ENCODE peak calls at places on chromosomes 4 and X, in five cellular contexts. P is IMR-90, L is H1, H is neuronal stem cell, R is mesenchymal stem cell. Q is an unnamed sample.

GRCh38 chrX:136204571-136204970 is 46.6 kb downstream of the MAP7D3 start:
- DNase-seq in P (peak; percentile 57), L (no peak), H (no peak), R (peak; percentile 90), Q (peak; percentile 76)

GRCh38 chr4:79882806-79883205 is 190.2 kb downstream of the ANTXR2 start:
- DNase-seq in P (no peak), L (no peak), H (no peak), R (no peak), Q (no peak)

GRCh38 chrX:135086197-135086854 is 34.0 kb downstream of the ETDB start:
- DNase-seq in P (peak; percentile 61), L (no peak), H (peak; percentile 29), R (peak; percentile 57), Q (peak; percentile 22)

GRCh38 chr4:153603258-153603657 is 80.8 kb upstream of the TLR2 start:
- DNase-seq in P (no peak), L (no peak), H (no peak), R (no peak), Q (no peak)

GRCh38 chr4:166422475-166422874 is 549.4 kb downstream of the TLL1 start:
- DNase-seq in P (peak; percentile 2), L (no peak), H (no peak), R (peak; percentile 24), Q (no peak)

GRCh38 chr4:57116245-57116644 is 6.1 kb upstream of the IGFBP7 start:
- DNase-seq in P (no peak), L (no peak), H (no peak), R (no peak), Q (no peak)

GRCh38 chr4:81195475-81195874 is 19.5 kb downstream of the PRKG2 start:
- DNase-seq in P (peak; percentile 38), L (no peak), H (no peak), R (no peak), Q (no peak)

GRCh38 chrX:103756736-103757135 is 19.9 kb upstream of the PLP1 start:
- DNase-seq in P (no peak), L (no peak), H (no peak), R (no peak), Q (no peak)

GRCh38 chrX:17732138-17732783 is 5.0 kb upstream of the SCML1 start:
- DNase-seq in P (peak; percentile 55), L (no peak), H (no peak), R (no peak), Q (no peak)

GRCh38 chr4:168484626-168485025 is 4.3 kb upstream of the DDX60L start:
- DNase-seq in P (peak; percentile 91), L (no peak), H (no peak), R (peak; percentile 77), Q (peak; percentile 80)

GRCh38 chrX:24146283-24146865 is 3.2 kb upstream of the ZFX start:
- DNase-seq in P (peak; percentile 22), L (no peak), H (no peak), R (peak; percentile 32), Q (no peak)

GRCh38 chrX:74133156-74133796 is 170.7 kb upstream of the ZCCHC13 start:
- DNase-seq in P (peak; percentile 80), L (no peak), H (peak; percentile 31), R (peak; percentile 64), Q (peak; percentile 90)

GRCh38 chrX:100677616-100678181 is 33.7 kb downstream of the SRPX2 start:
- DNase-seq in P (peak; percentile 53), L (no peak), H (no peak), R (no peak), Q (no peak)

GRCh38 chrX:39848900-39849299 is 248.9 kb downstream of the BCOR start:
- DNase-seq in P (peak; percentile 95), L (no peak), H (no peak), R (peak; percentile 69), Q (no peak)

GRCh38 chr4:2287594-2287915 is 25.6 kb upstream of the MXD4 start:
- DNase-seq in P (no peak), L (no peak), H (no peak), R (no peak), Q (no peak)

GRCh38 chr4:19776021-19776459 is 475.7 kb upstream of the SLIT2 start:
- DNase-seq in P (peak; percentile 81), L (peak; percentile 10), H (peak; percentile 9), R (peak; percentile 84), Q (peak; percentile 46)

GRCh38 chrX:46317158-46317557 is 228.1 kb downstream of the ZNF674 start:
- DNase-seq in P (no peak), L (no peak), H (no peak), R (no peak), Q (no peak)

GRCh38 chr4:4693755-4694295 is 152.0 kb upstream of the STX18 start:
- DNase-seq in P (no peak), L (no peak), H (no peak), R (no peak), Q (no peak)

GRCh38 chrX:8103655-8104054 is 67.4 kb downstream of the VCX2 start:
- DNase-seq in P (no peak), L (no peak), H (no peak), R (no peak), Q (no peak)

GRCh38 chrX:31702208-31702607 is 630.4 kb upstream of the FTHL17 start:
- DNase-seq in P (no peak), L (no peak), H (no peak), R (no peak), Q (peak; percentile 29)

GRCh38 chr4:14994242-14994641 is 8.0 kb upstream of the CPEB2 start:
- DNase-seq in P (peak; percentile 31), L (no peak), H (no peak), R (peak; percentile 18), Q (peak; percentile 37)

GRCh38 chr4:73753215-73753614 is 12.8 kb downstream of the CXCL8 start:
- DNase-seq in P (no peak), L (no peak), H (no peak), R (no peak), Q (no peak)

GRCh38 chr4:23903859-23904438 is 14.1 kb upstream of the PPARGC1A start:
- DNase-seq in P (no peak), L (no peak), H (no peak), R (no peak), Q (no peak)

GRCh38 chrX:21493226-21493850 is 119.1 kb downstream of the CNKSR2 start:
- DNase-seq in P (peak; percentile 47), L (no peak), H (no peak), R (no peak), Q (no peak)

GRCh38 chr4:85474818-85475630 is at the start of gene ARHGAP24:
- DNase-seq in P (peak; percentile 83), L (peak; percentile 73), H (peak; percentile 70), R (peak; percentile 99), Q (peak; percentile 99)

GRCh38 chr4:149279790-149280189 is 535.9 kb downstream of the IQCM start:
- DNase-seq in P (no peak), L (no peak), H (no peak), R (no peak), Q (no peak)

GRCh38 chrX:118182050-118182449 is 65.4 kb upstream of the KLHL13 start:
- DNase-seq in P (peak; percentile 15), L (no peak), H (no peak), R (no peak), Q (no peak)

GRCh38 chrX:11193035-11193469 is 81.9 kb downstream of the HCCS start:
- DNase-seq in P (peak; percentile 53), L (no peak), H (no peak), R (peak; percentile 2), Q (no peak)

GRCh38 chr4:102578270-102578669 is 77.1 kb downstream of the NFKB1 start:
- DNase-seq in P (no peak), L (no peak), H (no peak), R (no peak), Q (no peak)

GRCh38 chr4:112517911-112518310 is 1.9 kb upstream of the NEUROG2 start:
- DNase-seq in P (no peak), L (no peak), H (no peak), R (no peak), Q (no peak)

GRCh38 chr4:73729534-73730165 is 10.7 kb upstream of the CXCL8 start:
- DNase-seq in P (peak; percentile 92), L (no peak), H (peak; percentile 40), R (peak; percentile 86), Q (peak; percentile 69)

GRCh38 chr4:184824081-184824775 is 1.5 kb downstream of the ACSL1 start:
- DNase-seq in P (peak; percentile 20), L (no peak), H (no peak), R (peak; percentile 21), Q (no peak)

GRCh38 chr4:184819786-184820185 is 6.0 kb downstream of the ACSL1 start:
- DNase-seq in P (no peak), L (no peak), H (no peak), R (no peak), Q (no peak)

GRCh38 chr4:184824776-184825393 is 883 bp downstream of the ACSL1 start:
- DNase-seq in P (no peak), L (no peak), H (no peak), R (peak; percentile 12), Q (peak; percentile 45)

GRCh38 chr4:184821242-184821641 is 4.5 kb downstream of the ACSL1 start:
- DNase-seq in P (no peak), L (no peak), H (no peak), R (no peak), Q (no peak)

DNA sequence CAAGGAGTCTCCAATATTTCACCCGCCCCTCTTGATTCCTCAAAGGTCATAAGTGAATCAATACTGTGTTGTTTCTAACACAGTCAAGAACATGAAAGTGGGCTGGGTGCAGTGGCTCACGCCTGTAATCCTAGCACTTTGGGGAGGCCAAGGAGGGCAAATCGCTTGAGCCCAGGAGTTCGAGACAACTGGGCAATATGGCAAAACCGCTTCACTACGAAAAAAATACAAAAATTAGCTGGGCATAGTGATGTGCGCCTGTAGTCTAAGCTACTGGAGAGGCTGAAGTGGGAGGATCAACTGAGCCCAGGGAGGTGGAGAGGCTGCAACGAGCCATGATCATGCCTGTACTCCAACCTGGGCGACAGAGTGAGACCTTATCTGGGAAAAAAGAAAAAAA is 3.4 kb downstream of the ACSL1 start:
- DNase-seq in P (no peak), L (no peak), H (no peak), R (no peak), Q (no peak)
- H3K4me3 ChIP-seq in P (no peak overlapping the region), L (no peak overlapping the region), H (no peak overlapping the region), R (no peak overlapping the region), Q (no peak overlapping the region)

GRCh38 chrX:18898517-18898916 is 85.4 kb downstream of the PHKA2 start:
- DNase-seq in P (no peak), L (no peak), H (no peak), R (no peak), Q (no peak)
- H2AK5ac ChIP-seq in P (no peak overlapping the region), L (no peak overlapping the region), H (no peak overlapping the region), R (no peak overlapping the region), Q (no peak overlapping the region)

GRCh38 chr4:82706349-82707000 is 92.1 kb downstream of the SCD5 start:
- DNase-seq in P (no peak), L (no peak), H (no peak), R (peak; percentile 40), Q (no peak)

GRCh38 chr4:82708982-82709381 is 89.6 kb downstream of the SCD5 start:
- DNase-seq in P (no peak), L (no peak), H (no peak), R (no peak), Q (no peak)

GRCh38 chr4:82711158-82711785 is 87.3 kb downstream of the SCD5 start:
- DNase-seq in P (no peak), L (no peak), H (no peak), R (no peak), Q (no peak)

GRCh38 chr4:82713856-82714255 is 84.7 kb downstream of the SCD5 start:
- DNase-seq in P (peak; percentile 24), L (no peak), H (no peak), R (no peak), Q (peak; percentile 59)

GRCh38 chr4:82710202-82710929 is 88.2 kb downstream of the SCD5 start:
- DNase-seq in P (no peak), L (no peak), H (no peak), R (no peak), Q (no peak)
- H3K4me3 ChIP-seq in P (no peak overlapping the region), L (no peak overlapping the region), H (no peak overlapping the region), R (no peak overlapping the region), Q (no peak overlapping the region)

GRCh38 chr4:38728651-38729141 is 54.1 kb downstream of the TLR10 start:
- DNase-seq in P (no peak), L (peak; percentile 15), H (no peak), R (no peak), Q (no peak)
- H2AK5ac ChIP-seq in P (peak overlapping the region; percentile 18), L (no peak overlapping the region), H (no peak overlapping the region), R (no peak overlapping the region), Q (no peak overlapping the region)